ENCODE peak calls at places on chromosomes 7 and 10, in six cellular contexts. Z is MM.1S, P is kidney, R is BJ, G is tibial artery, N is fibroblast of mammary gland. D is an unnamed sample.

GRCh38 chr7:144019457-144019856 is 19.3 kb downstream of the OR6B1 start:
- DNase-seq in P (no peak), Z (no peak), R (peak; percentile 75), N (peak; percentile 77), G (peak; percentile 30), D (no peak)

GRCh38 chr7:95213148-95213547 is 111.2 kb downstream of the PON1 start:
- DNase-seq in G (peak; percentile 24), Z (no peak), P (no peak), N (peak; percentile 65), R (no peak), D (no peak)

GRCh38 chr7:113015038-113015645 is 71.5 kb downstream of the GPR85 start:
- DNase-seq in Z (peak; percentile 44), R (no peak), P (no peak), N (peak; percentile 61), G (no peak), D (no peak)

GRCh38 chr7:1225462-1226154 is 7.1 kb upstream of the UNCX start:
- DNase-seq in N (no peak), Z (no peak), P (no peak), G (no peak), R (no peak), D (no peak)

GRCh38 chr7:129210256-129210988 is 14.4 kb upstream of the AHCYL2 start:
- DNase-seq in R (no peak), G (peak; percentile 78), P (peak; percentile 89), N (peak; percentile 54), Z (peak; percentile 81), D (no peak)

GRCh38 chr10:68365611-68366010 is 32.9 kb upstream of the PBLD start:
- DNase-seq in N (no peak), R (no peak), G (no peak), P (no peak), Z (no peak), D (no peak)

GRCh38 chr10:89078729-89079672 is 88.4 kb downstream of the FAS start:
- DNase-seq in P (no peak), N (peak; percentile 53), G (no peak), Z (no peak), R (peak; percentile 35), D (no peak)

GRCh38 chr7:20681258-20681882 is 65.9 kb downstream of the ABCB5 start:
- DNase-seq in G (no peak), R (no peak), N (no peak), P (no peak), Z (no peak), D (no peak)

GRCh38 chr10:50271564-50272250 is 20.4 kb upstream of the ASAH2 start:
- DNase-seq in P (no peak), G (no peak), N (no peak), R (no peak), Z (no peak), D (no peak)

GRCh38 chr7:134552105-134552504 is 3.2 kb downstream of the AKR1B15 start:
- DNase-seq in G (no peak), Z (no peak), R (no peak), P (no peak), N (peak; percentile 24), D (no peak)

GRCh38 chr10:69078311-69078710 is 9.6 kb upstream of the SRGN start:
- DNase-seq in N (no peak), P (no peak), G (no peak), R (no peak), Z (no peak), D (no peak)

GRCh38 chr7:66698652-66699205 is 41.8 kb upstream of the RABGEF1 start:
- DNase-seq in P (no peak), G (no peak), Z (no peak), N (no peak), R (no peak), D (no peak)

GRCh38 chr10:73590881-73591577 is at the start of gene USP54:
- DNase-seq in P (no peak), Z (no peak), N (peak; percentile 40), R (peak; percentile 54), G (no peak), D (no peak)

GRCh38 chr10:6052247-6053221 is 9.6 kb downstream of the IL2RA start:
- DNase-seq in G (no peak), R (no peak), P (no peak), Z (peak; percentile 80), N (no peak), D (no peak)

GRCh38 chr7:2478800-2479199 is 2.6 kb upstream of the GRIFIN start:
- DNase-seq in N (no peak), R (no peak), P (peak; percentile 75), Z (no peak), G (no peak), D (no peak)

GRCh38 chr7:135923700-135924261 is 53.4 kb downstream of the MTPN start:
- DNase-seq in R (peak; percentile 70), N (peak; percentile 97), P (no peak), Z (no peak), G (no peak), D (peak; percentile 59)

GRCh38 chr7:9201928-9202327 is 768.5 kb downstream of the NXPH1 start:
- DNase-seq in Z (no peak), G (no peak), N (no peak), R (no peak), P (no peak), D (no peak)

GRCh38 chr10:70193391-70193844 is 23.1 kb upstream of the SAR1A start:
- DNase-seq in R (no peak), N (peak; percentile 81), P (no peak), Z (no peak), G (no peak), D (no peak)

GRCh38 chr10:69492091-69492745 is 41.0 kb downstream of the TSPAN15 start:
- DNase-seq in G (no peak), N (no peak), P (no peak), Z (no peak), R (no peak), D (no peak)

GRCh38 chr7:134104166-134104565 is 23.0 kb upstream of the LRGUK start:
- DNase-seq in R (no peak), P (no peak), N (no peak), Z (no peak), G (no peak), D (no peak)

GRCh38 chr7:40658731-40659130 is 523.9 kb downstream of the SUGCT start:
- DNase-seq in P (no peak), N (peak; percentile 53), Z (no peak), R (peak; percentile 30), G (no peak), D (no peak)

GRCh38 chr7:110889363-110889762 is 201.6 kb upstream of the LRRN3 start:
- DNase-seq in N (no peak), P (peak; percentile 34), Z (no peak), R (no peak), G (no peak), D (no peak)

GRCh38 chr7:29609162-29610030 is 45.8 kb downstream of the PRR15 start:
- DNase-seq in Z (peak; percentile 24), R (no peak), N (peak; percentile 79), G (no peak), P (no peak), D (no peak)

GRCh38 chr10:32600317-32600716 is 154.4 kb downstream of the CCDC7 start:
- DNase-seq in Z (no peak), R (no peak), P (no peak), N (no peak), G (no peak), D (no peak)

GRCh38 chr10:110865804-110866482 is 5.8 kb upstream of the PDCD4 start:
- DNase-seq in N (no peak), G (no peak), R (no peak), P (no peak), Z (peak; percentile 40), D (no peak)

DNA sequence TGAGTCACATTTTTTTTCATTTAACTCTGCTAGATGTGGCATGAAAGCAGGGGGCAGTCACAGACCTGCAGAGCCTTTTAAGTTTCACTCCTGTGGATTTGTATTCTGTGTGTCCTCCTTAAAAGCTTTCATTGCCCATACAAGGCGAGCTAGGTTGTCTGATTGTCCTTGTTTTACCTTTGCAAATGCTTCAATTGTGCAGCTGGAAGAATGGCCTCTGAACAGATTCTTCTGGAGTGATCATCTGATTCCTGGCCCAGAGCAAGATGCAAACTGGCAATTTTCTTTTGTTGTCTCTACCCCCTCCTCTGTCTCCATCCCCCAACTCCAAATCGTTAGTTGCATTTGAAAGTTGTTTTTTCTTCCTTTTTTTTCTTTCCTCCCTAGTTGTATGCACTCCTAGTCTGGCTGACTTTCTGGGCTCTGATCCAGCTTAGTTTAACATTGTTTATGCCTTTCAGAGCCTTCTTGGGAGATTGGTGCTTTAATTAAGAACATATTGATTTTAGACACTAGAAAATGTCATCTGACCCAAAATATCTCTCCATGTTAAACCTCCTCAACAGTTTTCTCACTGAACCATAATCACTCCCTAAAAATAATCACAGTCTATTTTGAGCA is 150.2 kb downstream of the REEP3 start:
- DNase-seq in Z (no peak), G (no peak), R (peak; percentile 70), N (peak; percentile 95), P (no peak), D (no peak)
- TF ChIP-seq CTCF in Z (no peak), G (no peak), R (no peak), N (no peak), P (peak; percentile 10), D (no peak)

GRCh38 chr10:2933041-2933440 is 134.3 kb upstream of the PFKP start:
- DNase-seq in G (no peak), Z (no peak), N (no peak), R (no peak), P (no peak), D (no peak)
- TF ChIP-seq CTCF in G (no peak), Z (no peak), N (no peak), R (no peak), P (no peak), D (no peak)

GRCh38 chr7:98836811-98837631 is 32.8 kb downstream of the TMEM130 start:
- DNase-seq in R (no peak), G (no peak), P (no peak), N (peak; percentile 20), Z (peak; percentile 28), D (no peak)
- TF ChIP-seq CTCF in R (peak; percentile 67), G (peak; percentile 51), P (no peak), N (peak; percentile 60), Z (peak; percentile 68), D (peak; percentile 59)

DNA sequence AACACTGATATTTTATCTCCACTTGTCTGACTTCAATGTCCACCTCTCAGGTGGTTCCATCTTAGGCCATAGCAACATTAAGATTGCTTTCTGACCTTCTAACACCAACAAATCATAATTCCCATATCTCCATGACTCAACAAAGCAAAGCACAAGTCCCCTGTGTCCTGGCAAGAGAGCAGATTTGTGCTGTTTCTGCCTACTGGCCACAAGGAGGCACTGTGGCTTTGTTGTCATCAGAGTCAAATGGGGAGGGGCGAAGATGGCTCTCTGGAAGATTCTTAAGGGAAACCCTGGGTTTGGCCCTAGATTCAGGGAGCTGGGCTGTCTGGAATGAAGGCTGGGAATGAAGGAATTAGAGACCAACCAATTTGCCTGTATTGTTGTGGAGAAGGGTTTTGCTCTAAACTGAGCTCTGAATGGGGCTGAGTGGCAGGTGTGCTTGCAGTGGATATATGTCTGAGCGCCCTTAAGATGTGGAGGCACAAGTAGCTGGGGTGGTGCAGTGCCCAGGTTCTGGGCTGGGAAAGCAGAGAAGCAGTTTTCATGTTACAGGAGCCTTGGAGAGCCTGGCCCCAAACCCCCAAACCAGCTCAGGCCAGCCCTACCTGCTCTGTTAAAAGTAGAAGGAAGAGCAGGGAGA is 154.8 kb upstream of the PRSS58 start:
- DNase-seq in P (no peak), R (no peak), Z (peak; percentile 87), N (peak; percentile 75), G (no peak), D (no peak)
- TF ChIP-seq CTCF in P (peak; percentile 65), R (peak; percentile 75), Z (peak; percentile 100), N (peak; percentile 89), G (no peak), D (peak; percentile 81)